ENCODE peak calls at places on chromosomes 3 and 15, in five cellular contexts. Z is K562, V is GM12878, Q is HepG2, C is H1. L is an unnamed sample.

GRCh38 chr3:9703736-9704342 is at the start of gene CPNE9:
- DNase-seq in Z (no peak), V (no peak), Q (no peak), C (peak; percentile 69), L (no peak)

GRCh38 chr15:39946862-39947261 is 12.9 kb downstream of the EIF2AK4 start:
- DNase-seq in Z (no peak), V (no peak), Q (no peak), C (no peak), L (no peak)

GRCh38 chr3:70040386-70040785 is 40.9 kb downstream of the SAMMSON start:
- DNase-seq in Z (no peak), V (no peak), Q (no peak), C (no peak), L (no peak)

GRCh38 chr15:64844576-64845140 is 2.9 kb downstream of the PLEKHO2 start:
- DNase-seq in Z (no peak), V (no peak), Q (no peak), C (no peak), L (no peak)

GRCh38 chr15:60374628-60375081 is 23.1 kb downstream of the ANXA2 start:
- DNase-seq in Z (no peak), V (no peak), Q (peak; percentile 98), C (no peak), L (peak; percentile 100)

GRCh38 chr3:139533781-139534443 is 5.6 kb downstream of the RBP1 start:
- DNase-seq in Z (peak; percentile 17), V (no peak), Q (peak; percentile 35), C (no peak), L (no peak)

GRCh38 chr3:15325228-15325627 is 7.2 kb downstream of the SH3BP5 start:
- DNase-seq in Z (no peak), V (no peak), Q (no peak), C (no peak), L (no peak)

GRCh38 chr3:32593903-32594525 is 23.4 kb upstream of the DYNC1LI1 start:
- DNase-seq in Z (no peak), V (no peak), Q (no peak), C (no peak), L (no peak)

GRCh38 chr15:99137877-99138276 is 33.0 kb downstream of the SYNM start:
- DNase-seq in Z (no peak), V (no peak), Q (no peak), C (no peak), L (no peak)

GRCh38 chr3:187989458-187990153 is 164.4 kb upstream of the LPP start:
- DNase-seq in Z (no peak), V (no peak), Q (no peak), C (peak; percentile 60), L (no peak)

GRCh38 chr15:68303560-68304436 is 26.3 kb downstream of the FEM1B start:
- DNase-seq in Z (no peak), V (no peak), Q (no peak), C (peak; percentile 45), L (peak; percentile 43)

GRCh38 chr3:46089237-46090011 is 62.1 kb upstream of the XCR1 start:
- DNase-seq in Z (no peak), V (peak; percentile 78), Q (no peak), C (no peak), L (no peak)

GRCh38 chr3:59245300-59245878 is 195.6 kb upstream of the CFAP20DC start:
- DNase-seq in Z (no peak), V (no peak), Q (no peak), C (no peak), L (no peak)

GRCh38 chr15:51536965-51537574 is 85.5 kb downstream of the DMXL2 start:
- DNase-seq in Z (peak; percentile 21), V (no peak), Q (peak; percentile 3), C (no peak), L (peak; percentile 40)

GRCh38 chr3:24185738-24186384 is 240.8 kb downstream of the NR1D2 start:
- DNase-seq in Z (peak; percentile 89), V (no peak), Q (peak; percentile 26), C (peak; percentile 65), L (peak; percentile 36)

GRCh38 chr3:67463656-67464055 is 190.8 kb downstream of the SUCLG2 start:
- DNase-seq in Z (no peak), V (no peak), Q (no peak), C (no peak), L (no peak)

GRCh38 chr3:149363053-149363452 is 14.4 kb downstream of the TM4SF1 start:
- DNase-seq in Z (no peak), V (no peak), Q (no peak), C (no peak), L (no peak)

GRCh38 chr15:92843819-92844218 is 56.3 kb upstream of the CHD2 start:
- DNase-seq in Z (no peak), V (no peak), Q (no peak), C (no peak), L (no peak)

GRCh38 chr3:186609247-186609868 is 3.5 kb upstream of the AHSG start:
- DNase-seq in Z (peak; percentile 35), V (no peak), Q (no peak), C (no peak), L (peak; percentile 41)

GRCh38 chr3:195907730-195908438 is 467 bp downstream of the TNK2 start:
- DNase-seq in Z (peak; percentile 54), V (peak; percentile 38), Q (no peak), C (no peak), L (peak; percentile 20)

GRCh38 chr3:17995769-17996168 is 253.3 kb upstream of the TBC1D5 start:
- DNase-seq in Z (no peak), V (no peak), Q (no peak), C (no peak), L (no peak)

GRCh38 chr3:126667631-126668449 is 12.9 kb upstream of the TXNRD3 start:
- DNase-seq in Z (no peak), V (no peak), Q (no peak), C (no peak), L (no peak)

GRCh38 chr3:10534066-10534465 is 28.7 kb upstream of the ATP2B2 start:
- DNase-seq in Z (no peak), V (no peak), Q (no peak), C (no peak), L (no peak)

GRCh38 chr3:16319307-16319706 is 54.3 kb downstream of the OXNAD1 start:
- DNase-seq in Z (peak; percentile 84), V (no peak), Q (peak; percentile 25), C (no peak), L (peak; percentile 21)

GRCh38 chr3:170010498-170010897 is 27.3 kb upstream of the GPR160 start:
- DNase-seq in Z (no peak), V (no peak), Q (no peak), C (no peak), L (no peak)

GRCh38 chr15:100115711-100116090 is 226.1 kb downstream of the ADAMTS17 start:
- DNase-seq in Z (no peak), V (no peak), Q (no peak), C (no peak), L (no peak)

GRCh38 chr15:23566070-23567050 is 886 bp downstream of the MKRN3 start:
- DNase-seq in Z (peak; percentile 58), V (no peak), Q (peak; percentile 60), C (no peak), L (peak; percentile 35)

GRCh38 chr3:12909710-12910109 is 68.3 kb upstream of the RPL32 start:
- DNase-seq in Z (no peak), V (no peak), Q (no peak), C (no peak), L (no peak)

GRCh38 chr3:12914075-12914474 is 72.7 kb upstream of the RPL32 start:
- DNase-seq in Z (no peak), V (no peak), Q (no peak), C (no peak), L (no peak)

GRCh38 chr3:12910356-12911099 is 69.2 kb upstream of the RPL32 start:
- DNase-seq in Z (no peak), V (no peak), Q (no peak), C (no peak), L (no peak)

GRCh38 chr3:12908859-12909258 is 67.5 kb upstream of the RPL32 start:
- DNase-seq in Z (no peak), V (no peak), Q (no peak), C (no peak), L (no peak)

GRCh38 chr3:12911881-12912415 is 70.6 kb upstream of the RPL32 start:
- DNase-seq in Z (no peak), V (no peak), Q (no peak), C (no peak), L (no peak)
- TF ChIP-seq CEBPB in Z (no peak), V (no peak), Q (no peak), C (no peak), L (no peak)

DNA sequence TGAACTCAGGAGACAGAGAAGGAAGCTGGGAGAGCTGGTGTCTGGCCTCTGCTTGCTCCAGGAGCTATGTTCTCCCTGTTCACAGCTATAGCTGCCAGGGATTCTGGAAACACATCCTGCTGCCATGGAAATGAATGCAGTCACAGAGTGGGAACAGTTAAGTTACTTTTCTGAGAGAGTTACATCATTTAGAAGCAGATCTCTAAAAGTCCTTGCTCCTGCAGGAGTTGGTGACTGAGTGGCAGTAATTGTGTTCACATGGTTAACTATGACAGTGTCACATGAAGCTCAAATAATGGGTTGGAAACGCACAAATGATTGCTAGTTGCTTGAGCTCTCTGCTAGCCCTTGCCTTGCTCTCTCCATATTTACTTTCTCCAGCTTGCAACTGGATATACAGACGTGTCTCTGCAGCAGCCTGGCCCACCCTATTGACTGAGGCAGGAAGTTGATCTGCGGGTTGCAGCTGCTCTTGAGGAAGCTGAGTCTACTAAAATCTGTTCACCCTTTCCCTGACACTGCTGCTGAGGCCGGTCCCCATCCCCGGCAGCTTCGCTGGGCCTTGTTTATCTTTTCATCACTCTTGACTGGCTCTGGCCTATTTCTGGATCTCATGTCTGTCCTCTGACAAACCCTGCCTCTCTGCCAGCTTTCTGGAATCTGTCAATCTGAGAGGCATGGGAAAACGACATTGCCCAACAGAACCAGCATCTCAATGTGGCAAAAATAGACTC is 16.7 kb upstream of the ISLR start:
- DNase-seq in Z (no peak), V (no peak), Q (no peak), C (no peak), L (no peak)
- TF ChIP-seq EP300 in Z (no peak), V (no peak), Q (no peak), C (no peak), L (no peak)

GRCh38 chr15:41284425-41285177 is 47.8 kb downstream of the OIP5 start:
- DNase-seq in Z (peak; percentile 46), V (no peak), Q (peak; percentile 32), C (no peak), L (peak; percentile 9)
- TF ChIP-seq CEBPB in Z (no peak), V (no peak), Q (no peak), C (no peak), L (no peak)

GRCh38 chr3:185489462-185489861 is 9.4 kb downstream of the TMEM41A start:
- DNase-seq in Z (no peak), V (no peak), Q (peak; percentile 37), C (no peak), L (no peak)

GRCh38 chr3:185488465-185488864 is 10.4 kb downstream of the TMEM41A start:
- DNase-seq in Z (no peak), V (no peak), Q (no peak), C (no peak), L (no peak)

GRCh38 chr3:185484296-185484695 is 14.5 kb downstream of the TMEM41A start:
- DNase-seq in Z (no peak), V (no peak), Q (no peak), C (no peak), L (no peak)

GRCh38 chr3:185490241-185490640 is 8.6 kb downstream of the TMEM41A start:
- DNase-seq in Z (no peak), V (no peak), Q (no peak), C (no peak), L (no peak)

DNA sequence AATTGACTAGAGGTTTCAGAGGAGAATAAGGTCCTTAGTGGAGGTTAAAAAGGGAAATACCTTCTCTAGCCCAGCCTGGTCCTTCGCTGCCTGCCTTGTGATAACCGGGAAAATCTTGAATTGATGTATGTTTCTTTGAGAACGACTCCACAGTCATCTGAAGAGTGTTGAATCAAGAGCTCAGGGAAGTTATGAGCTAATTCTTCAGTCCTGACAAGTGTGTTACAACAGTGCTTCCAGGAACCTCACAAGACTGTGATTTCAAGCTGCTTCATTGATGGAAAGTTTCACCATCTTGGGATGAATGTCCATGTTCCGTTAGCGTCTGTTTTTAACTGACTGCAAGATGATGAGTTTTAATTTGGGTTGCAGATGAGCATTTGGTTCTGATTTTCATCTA is 12.5 kb downstream of the TMEM41A start:
- DNase-seq in Z (no peak), V (no peak), Q (no peak), C (no peak), L (no peak)
- TF ChIP-seq EP300 in Z (no peak), V (no peak), Q (no peak), C (no peak), L (no peak)